ENCODE peak calls at places on chromosomes 11 and 22, in nine cellular contexts. One of them, this sample, is unnamed.
A peak's percentile ranks its signal among the peaks of the same experiment; 100 is the strongest.

GRCh38 chr11:65295571-65296338 is 18.9 kb upstream of the CDC42EP2 start:
- DNase-seq in stimulated activated CD4-positive, alpha-beta T cell treated with anti-CD3 and anti-CD28 coated beads, TNF-alpha, amount 100 ng/mL, for 1 hour: no peak
- DNase-seq in cerebellar cortex: no peak
- DNase-seq in neural crest cell: no peak
- DNase-seq in posterior vena cava: peak; percentile 28
- DNase-seq in WERI-Rb-1: no peak
- DNase-seq in CD4-positive, alpha-beta T cell: no peak
- DNase-seq in dermis microvascular lymphatic vessel endothelial cell: no peak
- DNase-seq in SK-N-DZ: no peak
- DNase-seq in this sample: no peak

GRCh38 chr11:64891215-64891848 is 12.9 kb upstream of the EHD1 start:
- DNase-seq in stimulated activated CD4-positive, alpha-beta T cell treated with anti-CD3 and anti-CD28 coated beads, TNF-alpha, amount 100 ng/mL, for 1 hour: no peak
- DNase-seq in SK-N-DZ: no peak
- DNase-seq in posterior vena cava: no peak
- DNase-seq in dermis microvascular lymphatic vessel endothelial cell: no peak
- DNase-seq in WERI-Rb-1: no peak
- DNase-seq in CD4-positive, alpha-beta T cell: no peak
- DNase-seq in cerebellar cortex: no peak
- DNase-seq in neural crest cell: no peak
- DNase-seq in this sample: no peak

GRCh38 chr11:102934735-102935134 is 20.8 kb downstream of the MMP13 start:
- DNase-seq in stimulated activated CD4-positive, alpha-beta T cell treated with anti-CD3 and anti-CD28 coated beads, TNF-alpha, amount 100 ng/mL, for 1 hour: no peak
- DNase-seq in neural crest cell: no peak
- DNase-seq in CD4-positive, alpha-beta T cell: no peak
- DNase-seq in WERI-Rb-1: no peak
- DNase-seq in cerebellar cortex: no peak
- DNase-seq in SK-N-DZ: no peak
- DNase-seq in posterior vena cava: no peak
- DNase-seq in dermis microvascular lymphatic vessel endothelial cell: no peak
- DNase-seq in this sample: no peak

GRCh38 chr11:78032090-78032489 is 9.0 kb upstream of the KCTD14 start:
- DNase-seq in neural crest cell: no peak
- DNase-seq in SK-N-DZ: no peak
- DNase-seq in dermis microvascular lymphatic vessel endothelial cell: no peak
- DNase-seq in cerebellar cortex: no peak
- DNase-seq in stimulated activated CD4-positive, alpha-beta T cell treated with anti-CD3 and anti-CD28 coated beads, TNF-alpha, amount 100 ng/mL, for 1 hour: no peak
- DNase-seq in WERI-Rb-1: no peak
- DNase-seq in CD4-positive, alpha-beta T cell: no peak
- DNase-seq in posterior vena cava: no peak
- DNase-seq in this sample: no peak

GRCh38 chr11:110076388-110076965 is 16.7 kb upstream of the ZC3H12C start:
- DNase-seq in SK-N-DZ: no peak
- DNase-seq in stimulated activated CD4-positive, alpha-beta T cell treated with anti-CD3 and anti-CD28 coated beads, TNF-alpha, amount 100 ng/mL, for 1 hour: no peak
- DNase-seq in neural crest cell: no peak
- DNase-seq in dermis microvascular lymphatic vessel endothelial cell: no peak
- DNase-seq in posterior vena cava: no peak
- DNase-seq in cerebellar cortex: no peak
- DNase-seq in WERI-Rb-1: no peak
- DNase-seq in CD4-positive, alpha-beta T cell: no peak
- DNase-seq in this sample: no peak

GRCh38 chr22:46604306-46604690 is 15.9 kb upstream of the GRAMD4 start:
- DNase-seq in WERI-Rb-1: no peak
- DNase-seq in stimulated activated CD4-positive, alpha-beta T cell treated with anti-CD3 and anti-CD28 coated beads, TNF-alpha, amount 100 ng/mL, for 1 hour: no peak
- DNase-seq in CD4-positive, alpha-beta T cell: peak; percentile 17
- DNase-seq in SK-N-DZ: no peak
- DNase-seq in dermis microvascular lymphatic vessel endothelial cell: no peak
- DNase-seq in cerebellar cortex: no peak
- DNase-seq in neural crest cell: no peak
- DNase-seq in posterior vena cava: no peak
- DNase-seq in this sample: no peak

GRCh38 chr22:19876314-19876940 is 21.8 kb upstream of the GNB1L start:
- DNase-seq in WERI-Rb-1: peak; percentile 10
- DNase-seq in neural crest cell: no peak
- DNase-seq in CD4-positive, alpha-beta T cell: no peak
- DNase-seq in stimulated activated CD4-positive, alpha-beta T cell treated with anti-CD3 and anti-CD28 coated beads, TNF-alpha, amount 100 ng/mL, for 1 hour: no peak
- DNase-seq in SK-N-DZ: no peak
- DNase-seq in posterior vena cava: peak; percentile 79
- DNase-seq in cerebellar cortex: no peak
- DNase-seq in dermis microvascular lymphatic vessel endothelial cell: peak; percentile 57
- DNase-seq in this sample: no peak

GRCh38 chr11:198236-198806 is 5.4 kb downstream of the SCGB1C1 start:
- DNase-seq in neural crest cell: no peak
- DNase-seq in posterior vena cava: no peak
- DNase-seq in WERI-Rb-1: no peak
- DNase-seq in stimulated activated CD4-positive, alpha-beta T cell treated with anti-CD3 and anti-CD28 coated beads, TNF-alpha, amount 100 ng/mL, for 1 hour: no peak
- DNase-seq in CD4-positive, alpha-beta T cell: no peak
- DNase-seq in dermis microvascular lymphatic vessel endothelial cell: no peak
- DNase-seq in cerebellar cortex: no peak
- DNase-seq in SK-N-DZ: no peak
- DNase-seq in this sample: no peak

GRCh38 chr11:316031-316701 is 2.3 kb downstream of the IFITM1 start:
- DNase-seq in CD4-positive, alpha-beta T cell: no peak
- DNase-seq in WERI-Rb-1: no peak
- DNase-seq in dermis microvascular lymphatic vessel endothelial cell: no peak
- DNase-seq in SK-N-DZ: no peak
- DNase-seq in cerebellar cortex: no peak
- DNase-seq in posterior vena cava: peak; percentile 84
- DNase-seq in stimulated activated CD4-positive, alpha-beta T cell treated with anti-CD3 and anti-CD28 coated beads, TNF-alpha, amount 100 ng/mL, for 1 hour: no peak
- DNase-seq in neural crest cell: no peak
- DNase-seq in this sample: no peak